ENCODE peak calls at places on chromosomes 1 and 21, in ten cellular contexts. One of them, this sample, is unnamed. For H3K9me2, the result is how much of the 10 kb centered on the place peaks cover.

GRCh38 chr21:43867332-43867703 is 2.3 kb downstream of the AGPAT3 start:
- DNase-seq in PC-9: no peak
- DNase-seq in PC-3: no peak
- DNase-seq in hepatocyte: no peak
- DNase-seq in SK-N-SH: no peak
- DNase-seq in GM23338: peak
- DNase-seq in MM.1S: no peak
- DNase-seq in Karpas-422: no peak
- DNase-seq in GM23248: no peak
- DNase-seq in HCT116: no peak
- DNase-seq in this sample: no peak

GRCh38 chr1:226479432-226479831 is 69.1 kb upstream of the STUM start:
- DNase-seq in PC-9: peak
- DNase-seq in PC-3: peak
- DNase-seq in hepatocyte: peak
- DNase-seq in SK-N-SH: no peak
- DNase-seq in GM23338: no peak
- DNase-seq in MM.1S: no peak
- DNase-seq in Karpas-422: no peak
- DNase-seq in GM23248: no peak
- DNase-seq in HCT116: no peak
- DNase-seq in this sample: no peak

GRCh38 chr1:231684333-231685244 is 58.0 kb downstream of the DISC1 start:
- DNase-seq in PC-9: no peak
- DNase-seq in PC-3: no peak
- DNase-seq in hepatocyte: no peak
- DNase-seq in SK-N-SH: no peak
- DNase-seq in GM23338: no peak
- DNase-seq in MM.1S: no peak
- DNase-seq in Karpas-422: no peak
- DNase-seq in GM23248: no peak
- DNase-seq in HCT116: no peak
- DNase-seq in this sample: no peak

GRCh38 chr1:15233689-15234088 is 13.3 kb upstream of the FHAD1 start:
- DNase-seq in PC-9: no peak
- DNase-seq in PC-3: no peak
- DNase-seq in hepatocyte: no peak
- DNase-seq in SK-N-SH: no peak
- DNase-seq in GM23338: no peak
- DNase-seq in MM.1S: no peak
- DNase-seq in Karpas-422: no peak
- DNase-seq in GM23248: no peak
- DNase-seq in HCT116: no peak
- DNase-seq in this sample: no peak

GRCh38 chr1:212310383-212310782 is 25.2 kb downstream of the PPP2R5A start:
- DNase-seq in PC-9: no peak
- DNase-seq in PC-3: no peak
- DNase-seq in hepatocyte: no peak
- DNase-seq in SK-N-SH: no peak
- DNase-seq in GM23338: no peak
- DNase-seq in MM.1S: no peak
- DNase-seq in Karpas-422: no peak
- DNase-seq in GM23248: no peak
- DNase-seq in HCT116: no peak
- DNase-seq in this sample: no peak

GRCh38 chr21:44701541-44701940 is 4.6 kb downstream of the KRTAP10-12 start:
- DNase-seq in PC-9: no peak
- DNase-seq in PC-3: no peak
- DNase-seq in hepatocyte: no peak
- DNase-seq in SK-N-SH: peak
- DNase-seq in GM23338: no peak
- DNase-seq in MM.1S: no peak
- DNase-seq in Karpas-422: no peak
- DNase-seq in GM23248: no peak
- DNase-seq in HCT116: no peak
- DNase-seq in this sample: no peak

GRCh38 chr1:151790940-151791651 is 796 bp upstream of the TDRKH start:
- DNase-seq in PC-9: no peak
- DNase-seq in PC-3: peak
- DNase-seq in hepatocyte: peak
- DNase-seq in SK-N-SH: peak
- DNase-seq in GM23338: peak
- DNase-seq in MM.1S: no peak
- DNase-seq in Karpas-422: no peak
- DNase-seq in GM23248: peak
- DNase-seq in HCT116: no peak
- DNase-seq in this sample: peak

GRCh38 chr1:37998913-37999433 is 6.3 kb downstream of the FHL3 start:
- DNase-seq in PC-9: no peak
- DNase-seq in PC-3: no peak
- DNase-seq in hepatocyte: no peak
- DNase-seq in SK-N-SH: no peak
- DNase-seq in GM23338: no peak
- DNase-seq in MM.1S: no peak
- DNase-seq in Karpas-422: peak
- DNase-seq in GM23248: no peak
- DNase-seq in HCT116: no peak
- DNase-seq in this sample: no peak

GRCh38 chr1:6622396-6623152 is 2.1 kb upstream of the THAP3 start:
- DNase-seq in PC-9: no peak
- DNase-seq in PC-3: no peak
- DNase-seq in hepatocyte: no peak
- DNase-seq in SK-N-SH: no peak
- DNase-seq in GM23338: no peak
- DNase-seq in MM.1S: no peak
- DNase-seq in Karpas-422: no peak
- DNase-seq in GM23248: no peak
- DNase-seq in HCT116: no peak
- DNase-seq in this sample: no peak

GRCh38 chr1:52756020-52756419 is 29.8 kb downstream of the ZYG11B start:
- DNase-seq in PC-9: no peak
- DNase-seq in PC-3: no peak
- DNase-seq in hepatocyte: no peak
- DNase-seq in SK-N-SH: no peak
- DNase-seq in GM23338: peak
- DNase-seq in MM.1S: no peak
- DNase-seq in Karpas-422: no peak
- DNase-seq in GM23248: no peak
- DNase-seq in HCT116: no peak
- DNase-seq in this sample: no peak

GRCh38 chr1:117659565-117660264 is 53.9 kb downstream of the TENT5C start:
- DNase-seq in PC-9: no peak
- DNase-seq in PC-3: no peak
- DNase-seq in hepatocyte: no peak
- DNase-seq in SK-N-SH: no peak
- DNase-seq in GM23338: no peak
- DNase-seq in MM.1S: peak
- DNase-seq in Karpas-422: no peak
- DNase-seq in GM23248: no peak
- DNase-seq in HCT116: no peak
- DNase-seq in this sample: peak

DNA sequence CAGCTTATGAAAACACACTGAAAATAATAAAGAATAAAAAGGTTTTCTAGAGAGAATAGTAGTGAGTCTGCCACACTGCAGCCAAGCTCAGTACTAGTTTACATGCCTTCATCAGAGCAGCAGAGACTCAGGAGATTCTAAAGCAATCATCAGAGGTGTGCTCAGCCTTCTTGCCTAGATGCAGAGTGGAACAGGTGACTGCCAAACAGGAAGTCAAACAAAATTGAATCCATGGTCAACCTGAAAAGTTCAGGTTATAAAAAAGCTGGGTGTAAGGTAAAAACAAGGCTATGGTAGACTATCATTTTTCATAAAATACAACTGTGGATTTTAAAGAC is 165.3 kb upstream of the C1orf105 start:
- DNase-seq in PC-9: no peak
- DNase-seq in PC-3: no peak
- DNase-seq in hepatocyte: no peak
- DNase-seq in SK-N-SH: no peak
- DNase-seq in GM23338: peak
- DNase-seq in MM.1S: peak
- DNase-seq in Karpas-422: no peak
- DNase-seq in GM23248: no peak
- DNase-seq in HCT116: peak
- DNase-seq in this sample: no peak
- H2AFZ ChIP-seq in PC-9: peak
- H2AFZ ChIP-seq in PC-3: no peak
- H2AFZ ChIP-seq in hepatocyte: no peak
- H2AFZ ChIP-seq in SK-N-SH: peak
- H2AFZ ChIP-seq in GM23338: no peak
- H2AFZ ChIP-seq in MM.1S: peak
- H2AFZ ChIP-seq in Karpas-422: no peak
- H2AFZ ChIP-seq in GM23248: peak
- H2AFZ ChIP-seq in HCT116: no peak
- H2AFZ ChIP-seq in this sample: no peak

GRCh38 chr21:46264046-46264689 is 21.2 kb downstream of the MCM3AP start:
- DNase-seq in PC-9: no peak
- DNase-seq in PC-3: no peak
- DNase-seq in hepatocyte: no peak
- DNase-seq in SK-N-SH: no peak
- DNase-seq in GM23338: no peak
- DNase-seq in MM.1S: no peak
- DNase-seq in Karpas-422: no peak
- DNase-seq in GM23248: no peak
- DNase-seq in HCT116: no peak
- DNase-seq in this sample: no peak
- H3K9me2 ChIP-seq in PC-9: under half
- H3K9me2 ChIP-seq in PC-3: under half
- H3K9me2 ChIP-seq in hepatocyte: under half
- H3K9me2 ChIP-seq in SK-N-SH: under half
- H3K9me2 ChIP-seq in GM23338: under half
- H3K9me2 ChIP-seq in MM.1S: under half
- H3K9me2 ChIP-seq in Karpas-422: under half
- H3K9me2 ChIP-seq in GM23248: under half
- H3K9me2 ChIP-seq in HCT116: under half
- H3K9me2 ChIP-seq in this sample: under half

GRCh38 chr1:194616835-194617234 is 1430.4 kb upstream of the B3GALT2 start:
- DNase-seq in PC-9: no peak
- DNase-seq in PC-3: no peak
- DNase-seq in hepatocyte: no peak
- DNase-seq in SK-N-SH: no peak
- DNase-seq in GM23338: no peak
- DNase-seq in MM.1S: no peak
- DNase-seq in Karpas-422: no peak
- DNase-seq in GM23248: no peak
- DNase-seq in HCT116: no peak
- DNase-seq in this sample: no peak
- H2AFZ ChIP-seq in PC-9: no peak
- H2AFZ ChIP-seq in PC-3: no peak
- H2AFZ ChIP-seq in hepatocyte: no peak
- H2AFZ ChIP-seq in SK-N-SH: no peak
- H2AFZ ChIP-seq in GM23338: no peak
- H2AFZ ChIP-seq in MM.1S: no peak
- H2AFZ ChIP-seq in Karpas-422: no peak
- H2AFZ ChIP-seq in GM23248: no peak
- H2AFZ ChIP-seq in HCT116: no peak
- H2AFZ ChIP-seq in this sample: no peak

GRCh38 chr1:41878911-41879310 is 39.8 kb downstream of the HIVEP3 start:
- DNase-seq in PC-9: no peak
- DNase-seq in PC-3: no peak
- DNase-seq in hepatocyte: no peak
- DNase-seq in SK-N-SH: no peak
- DNase-seq in GM23338: no peak
- DNase-seq in MM.1S: no peak
- DNase-seq in Karpas-422: no peak
- DNase-seq in GM23248: no peak
- DNase-seq in HCT116: no peak
- DNase-seq in this sample: no peak
- H3K9me2 ChIP-seq in PC-9: under half
- H3K9me2 ChIP-seq in PC-3: under half
- H3K9me2 ChIP-seq in hepatocyte: under half
- H3K9me2 ChIP-seq in SK-N-SH: under half
- H3K9me2 ChIP-seq in GM23338: under half
- H3K9me2 ChIP-seq in MM.1S: under half
- H3K9me2 ChIP-seq in Karpas-422: under half
- H3K9me2 ChIP-seq in GM23248: under half
- H3K9me2 ChIP-seq in HCT116: under half
- H3K9me2 ChIP-seq in this sample: under half

DNA sequence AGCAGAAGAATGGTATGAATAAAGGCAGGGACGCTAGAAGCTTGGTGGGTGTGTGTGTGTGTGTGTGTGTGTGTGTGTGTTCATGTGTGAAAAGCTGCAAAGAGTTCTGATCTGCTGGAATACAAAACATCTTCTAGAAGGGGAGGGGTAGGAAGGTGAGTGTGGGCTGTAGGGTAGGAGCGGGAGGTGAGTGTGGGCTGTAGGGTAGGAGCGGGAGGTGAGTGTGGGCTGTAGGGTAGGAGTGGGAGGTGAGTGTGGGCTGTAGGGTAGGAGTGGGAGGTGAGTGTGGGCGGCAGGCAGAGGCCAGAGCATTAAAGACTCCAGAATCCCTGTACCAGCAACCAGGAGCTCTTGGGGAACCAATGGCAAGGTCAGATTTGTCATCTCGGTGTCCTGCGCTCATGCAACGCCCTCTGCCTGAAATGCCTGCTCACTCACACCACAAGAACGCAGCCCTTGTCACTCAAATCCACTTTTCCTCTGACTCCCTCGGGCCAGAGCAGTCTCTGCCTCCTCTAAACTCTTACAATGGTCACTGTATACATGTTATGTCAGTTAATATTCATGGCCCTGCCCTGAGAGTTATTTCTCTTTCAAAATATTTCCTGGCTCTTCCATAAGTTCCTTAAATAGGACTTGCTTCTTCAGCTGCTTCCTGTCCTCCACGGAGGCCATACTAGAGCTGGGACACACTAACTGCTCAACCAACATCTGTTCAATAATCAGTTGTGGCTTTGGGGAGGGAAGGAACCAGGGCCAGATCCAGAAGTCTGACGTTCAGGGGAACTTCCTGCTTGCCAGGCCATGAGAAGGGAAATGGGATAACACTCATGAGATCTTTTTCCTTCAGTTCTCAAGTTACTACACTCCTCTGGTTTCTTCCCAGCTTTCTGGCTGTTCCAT is 53.6 kb upstream of the ZNF644 start:
- DNase-seq in PC-9: no peak
- DNase-seq in PC-3: peak
- DNase-seq in hepatocyte: no peak
- DNase-seq in SK-N-SH: no peak
- DNase-seq in GM23338: no peak
- DNase-seq in MM.1S: no peak
- DNase-seq in Karpas-422: no peak
- DNase-seq in GM23248: no peak
- DNase-seq in HCT116: no peak
- DNase-seq in this sample: no peak
- H2AFZ ChIP-seq in PC-9: no peak
- H2AFZ ChIP-seq in PC-3: no peak
- H2AFZ ChIP-seq in hepatocyte: no peak
- H2AFZ ChIP-seq in SK-N-SH: no peak
- H2AFZ ChIP-seq in GM23338: peak
- H2AFZ ChIP-seq in MM.1S: no peak
- H2AFZ ChIP-seq in Karpas-422: no peak
- H2AFZ ChIP-seq in GM23248: no peak
- H2AFZ ChIP-seq in HCT116: no peak
- H2AFZ ChIP-seq in this sample: peak